ENCODE peak calls at places on chromosomes 16 and 17, in four cellular contexts. One of them, this sample, is unnamed.
A peak's percentile ranks its signal among the peaks of the same experiment; 100 is the strongest.

GRCh38 chr16:1651055-1651454 is 27.0 kb upstream of the JPT2 start:
- DNase-seq in K562: no peak
- DNase-seq in GM12891: no peak
- DNase-seq in GM12878: no peak
- DNase-seq in this sample: no peak

GRCh38 chr16:64910351-64910750 is 211.5 kb downstream of the CDH11 start:
- DNase-seq in GM12878: no peak
- DNase-seq in K562: no peak
- DNase-seq in GM12891: no peak
- DNase-seq in this sample: no peak

GRCh38 chr17:57032343-57032742 is 52.7 kb upstream of the AKAP1 start:
- DNase-seq in GM12891: no peak
- DNase-seq in K562: no peak
- DNase-seq in GM12878: no peak
- DNase-seq in this sample: no peak

GRCh38 chr16:85229869-85230416 is 117.7 kb upstream of the CIBAR2 start:
- DNase-seq in K562: no peak
- DNase-seq in GM12878: no peak
- DNase-seq in GM12891: no peak
- DNase-seq in this sample: no peak

GRCh38 chr17:14052886-14053615 is 16.3 kb upstream of the COX10 start:
- DNase-seq in GM12891: no peak
- DNase-seq in GM12878: no peak
- DNase-seq in K562: no peak
- DNase-seq in this sample: no peak

GRCh38 chr16:31242197-31242596 is 17.6 kb upstream of the ITGAM start:
- DNase-seq in K562: no peak
- DNase-seq in GM12878: no peak
- DNase-seq in GM12891: no peak
- DNase-seq in this sample: no peak

GRCh38 chr17:75647061-75647460 is 13.8 kb downstream of the SMIM5 start:
- DNase-seq in GM12878: no peak
- DNase-seq in GM12891: no peak
- DNase-seq in K562: no peak
- DNase-seq in this sample: no peak

GRCh38 chr16:3025032-3026002 is 1.5 kb downstream of the THOC6 start:
- DNase-seq in K562: no peak
- DNase-seq in GM12878: no peak
- DNase-seq in GM12891: no peak
- DNase-seq in this sample: no peak

GRCh38 chr17:57874434-57875108 is 24.7 kb upstream of the MRPS23 start:
- DNase-seq in K562: no peak
- DNase-seq in GM12891: no peak
- DNase-seq in GM12878: no peak
- DNase-seq in this sample: peak; percentile 74

GRCh38 chr17:45221081-45221996 is at the start of gene FMNL1:
- DNase-seq in GM12891: no peak
- DNase-seq in K562: peak; percentile 65
- DNase-seq in GM12878: no peak
- DNase-seq in this sample: peak; percentile 82

GRCh38 chr17:4947411-4948165 is 742 bp downstream of the PFN1 start:
- DNase-seq in GM12878: no peak
- DNase-seq in GM12891: peak; percentile 53
- DNase-seq in K562: peak; percentile 63
- DNase-seq in this sample: no peak

GRCh38 chr16:4518281-4518680 is 20.3 kb downstream of the CDIP1 start:
- DNase-seq in GM12891: no peak
- DNase-seq in GM12878: no peak
- DNase-seq in K562: no peak
- DNase-seq in this sample: no peak

GRCh38 chr17:27466748-27467375 is 10.6 kb downstream of the KSR1 start:
- DNase-seq in GM12878: peak; percentile 87
- DNase-seq in K562: no peak
- DNase-seq in GM12891: peak; percentile 55
- DNase-seq in this sample: peak; percentile 88

GRCh38 chr16:12906271-12906670 is 4.9 kb downstream of the SHISA9 start:
- DNase-seq in GM12878: no peak
- DNase-seq in K562: no peak
- DNase-seq in GM12891: no peak
- DNase-seq in this sample: no peak

GRCh38 chr17:29958947-29959657 is 17.7 kb downstream of the EFCAB5 start:
- DNase-seq in GM12891: no peak
- DNase-seq in K562: no peak
- DNase-seq in GM12878: no peak
- DNase-seq in this sample: no peak

GRCh38 chr16:22970191-22970845 is 156.4 kb downstream of the HS3ST2 start:
- DNase-seq in GM12891: no peak
- DNase-seq in GM12878: no peak
- DNase-seq in K562: no peak
- DNase-seq in this sample: no peak

GRCh38 chr17:752620-753219 is 656 bp upstream of the GEMIN4 start:
- DNase-seq in GM12891: peak; percentile 70
- DNase-seq in K562: no peak
- DNase-seq in GM12878: no peak
- DNase-seq in this sample: no peak

GRCh38 chr16:4029816-4030215 is 86.4 kb downstream of the ADCY9 start:
- DNase-seq in GM12878: no peak
- DNase-seq in K562: no peak
- DNase-seq in GM12891: no peak
- DNase-seq in this sample: no peak

GRCh38 chr17:42422958-42423712 is at the start of gene CAVIN1:
- DNase-seq in K562: peak; percentile 99
- DNase-seq in GM12891: peak; percentile 57
- DNase-seq in GM12878: no peak
- DNase-seq in this sample: no peak

GRCh38 chr17:54967621-54968258 is 714 bp downstream of the COX11 start:
- DNase-seq in K562: peak; percentile 62
- DNase-seq in GM12891: peak; percentile 10
- DNase-seq in GM12878: no peak
- DNase-seq in this sample: no peak

GRCh38 chr17:67289174-67289876 is 44.3 kb upstream of the HELZ start:
- DNase-seq in K562: no peak
- DNase-seq in GM12878: no peak
- DNase-seq in GM12891: no peak
- DNase-seq in this sample: no peak

GRCh38 chr16:89237733-89238132 is 20.2 kb downstream of the ZNF778 start:
- DNase-seq in K562: no peak
- DNase-seq in GM12891: no peak
- DNase-seq in GM12878: no peak
- DNase-seq in this sample: no peak

GRCh38 chr17:8318010-8318409 is 8.0 kb downstream of the ARHGEF15 start:
- DNase-seq in GM12878: no peak
- DNase-seq in GM12891: no peak
- DNase-seq in K562: no peak
- DNase-seq in this sample: no peak

GRCh38 chr17:81913394-81914102 is 2.3 kb upstream of the PCYT2 start:
- DNase-seq in GM12891: no peak
- DNase-seq in GM12878: no peak
- DNase-seq in K562: no peak
- DNase-seq in this sample: no peak
- TF ChIP-seq POLR2AphosphoS5 in GM12891: no peak
- TF ChIP-seq POLR2AphosphoS5 in GM12878: no peak
- TF ChIP-seq POLR2AphosphoS5 in K562: no peak
- TF ChIP-seq POLR2AphosphoS5 in this sample: no peak

DNA sequence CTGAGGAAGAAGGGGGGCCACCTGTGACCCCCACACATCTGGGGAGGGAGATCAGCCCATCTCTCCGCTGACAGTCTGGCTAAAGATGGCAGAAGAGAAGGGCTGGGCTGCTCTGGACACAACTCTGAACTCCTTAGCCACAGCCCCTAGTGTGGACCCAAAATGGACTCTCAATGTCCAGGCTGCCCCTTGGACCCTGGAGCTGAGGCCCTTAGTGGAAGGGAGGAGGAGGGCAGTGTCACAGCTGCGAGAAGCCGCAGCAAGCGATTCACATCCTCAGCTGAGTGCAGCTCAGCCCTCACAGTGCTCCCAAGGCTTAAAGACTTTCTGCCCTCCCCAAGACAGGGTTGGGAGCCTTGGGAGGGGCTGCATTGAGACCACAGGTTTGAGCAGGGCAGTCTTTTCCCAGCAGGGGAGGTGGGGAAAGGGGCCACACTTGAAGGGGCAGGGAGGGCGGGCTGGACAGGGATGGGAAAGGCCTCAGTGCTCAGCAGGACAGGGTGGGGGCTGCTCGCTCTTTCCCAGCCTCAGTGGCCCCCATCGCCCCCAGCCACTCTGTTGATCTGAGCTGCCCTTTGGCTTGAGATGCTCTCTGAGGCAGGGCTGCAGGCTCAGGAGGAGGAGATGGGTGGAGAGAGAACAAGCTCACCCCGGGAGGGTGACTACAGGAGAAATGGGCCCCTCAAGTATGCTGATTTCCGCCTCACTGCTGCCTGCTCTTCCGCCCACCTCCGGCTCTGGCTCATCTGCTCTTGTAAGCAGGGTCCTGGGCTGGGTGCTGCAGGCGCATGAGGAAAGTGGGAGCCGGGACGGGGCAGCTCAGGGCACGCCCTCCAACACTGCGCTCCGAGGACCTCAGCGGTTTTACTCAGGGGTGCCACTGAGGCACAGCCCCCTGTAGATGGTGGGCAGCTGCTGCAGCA is 50.9 kb upstream of the MTSS2 start:
- DNase-seq in K562: no peak
- DNase-seq in GM12891: no peak
- DNase-seq in GM12878: no peak
- DNase-seq in this sample: no peak
- TF ChIP-seq SPI1 in K562: no peak
- TF ChIP-seq SPI1 in GM12891: no peak
- TF ChIP-seq SPI1 in GM12878: no peak
- TF ChIP-seq SPI1 in this sample: no peak

DNA sequence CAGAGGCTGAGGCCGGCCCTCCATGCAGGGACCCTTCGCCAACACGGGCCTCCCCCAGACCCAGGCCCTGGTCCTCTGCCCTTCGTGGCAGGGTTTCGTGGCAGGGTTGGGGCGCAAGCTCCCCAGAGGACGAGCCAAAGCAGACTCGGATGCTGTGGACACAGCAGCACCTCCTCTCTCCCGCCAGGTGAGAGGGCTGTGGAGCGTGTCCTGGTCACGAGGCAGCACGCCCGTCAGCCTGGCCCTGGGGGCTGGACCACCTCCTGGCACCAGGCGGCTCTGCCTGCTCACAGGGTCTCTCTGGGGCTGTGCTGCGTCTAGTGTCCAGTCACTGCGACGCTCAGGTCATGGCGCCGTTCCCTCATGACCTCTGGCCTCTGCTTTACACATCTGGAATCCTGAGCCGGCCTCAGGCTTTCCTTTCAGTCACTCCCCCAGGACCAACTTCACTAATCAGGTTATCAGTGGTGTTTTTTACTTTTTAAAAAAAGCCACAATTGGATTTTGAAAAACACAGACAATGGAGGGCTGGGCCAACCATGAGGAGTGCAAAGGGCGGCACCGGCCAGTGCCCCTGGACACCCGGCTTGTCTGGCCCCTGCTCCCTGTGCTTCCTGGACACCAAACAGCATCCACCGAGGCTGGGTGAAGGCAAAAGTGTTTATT is 5.4 kb downstream of the NDUFAF8 start:
- DNase-seq in GM12878: no peak
- DNase-seq in K562: no peak
- DNase-seq in GM12891: no peak
- DNase-seq in this sample: no peak
- TF ChIP-seq POLR2AphosphoS5 in GM12878: peak; percentile 56
- TF ChIP-seq POLR2AphosphoS5 in K562: no peak
- TF ChIP-seq POLR2AphosphoS5 in GM12891: peak; percentile 46
- TF ChIP-seq POLR2AphosphoS5 in this sample: peak; percentile 21

GRCh38 chr17:68314916-68315535 is 23.7 kb downstream of the ARSG start:
- DNase-seq in K562: no peak
- DNase-seq in GM12878: no peak
- DNase-seq in GM12891: no peak
- DNase-seq in this sample: peak; percentile 83
- TF ChIP-seq SPI1 in K562: no peak
- TF ChIP-seq SPI1 in GM12878: no peak
- TF ChIP-seq SPI1 in GM12891: no peak
- TF ChIP-seq SPI1 in this sample: peak; percentile 68

DNA sequence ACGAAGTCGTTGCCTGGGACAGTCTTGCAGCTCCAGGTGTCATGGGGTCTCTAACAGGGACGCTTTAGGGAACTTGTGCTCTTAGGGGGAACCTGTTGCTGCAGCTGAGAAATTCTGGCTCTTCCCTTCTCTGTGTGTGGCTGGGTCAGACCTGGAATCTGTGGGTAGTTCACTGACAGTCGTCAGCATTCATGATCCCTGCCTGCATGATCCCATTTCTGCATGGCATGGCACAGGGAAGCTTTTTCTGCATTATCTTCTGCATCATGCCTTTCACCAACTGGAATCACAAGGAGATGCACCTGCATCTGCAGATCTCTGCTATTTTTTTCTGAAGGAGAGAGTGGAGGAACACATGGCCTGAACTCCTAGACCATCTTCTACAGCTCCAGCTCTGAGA is 85.6 kb downstream of the SOX9 start:
- DNase-seq in GM12878: no peak
- DNase-seq in GM12891: no peak
- DNase-seq in K562: no peak
- DNase-seq in this sample: no peak
- TF ChIP-seq POLR2AphosphoS5 in GM12878: no peak
- TF ChIP-seq POLR2AphosphoS5 in GM12891: no peak
- TF ChIP-seq POLR2AphosphoS5 in K562: no peak
- TF ChIP-seq POLR2AphosphoS5 in this sample: no peak